ENCODE peak calls at places on chromosome 4, in four cellular contexts. W is NAMALWA, N is NCI-H2081, T is HCEC 1CT. X is an unnamed sample.

GRCh38 chr4:6716958-6717655 is 1.1 kb downstream of the BLOC1S4 start:
- DNase-seq in W (no peak), N (no peak), T (no peak), X (no peak)

GRCh38 chr4:183356931-183357675 is 34.9 kb upstream of the CLDN24 start:
- DNase-seq in W (no peak), N (no peak), T (no peak), X (no peak)

GRCh38 chr4:30434656-30435055 is 285.5 kb upstream of the PCDH7 start:
- DNase-seq in W (no peak), N (no peak), T (no peak), X (no peak)

GRCh38 chr4:186029731-186030421 is 39.1 kb upstream of the TLR3 start:
- DNase-seq in W (no peak), N (peak; percentile 16), T (no peak), X (no peak)

GRCh38 chr4:142846729-142847606 is 867 bp upstream of the INPP4B start:
- DNase-seq in W (no peak), N (peak; percentile 67), T (no peak), X (no peak)

GRCh38 chr4:149676076-149676475 is 139.6 kb downstream of the IQCM start:
- DNase-seq in W (peak; percentile 5), N (no peak), T (no peak), X (no peak)

GRCh38 chr4:77036206-77036605 is 39.6 kb downstream of the CCNI start:
- DNase-seq in W (no peak), N (no peak), T (peak; percentile 77), X (no peak)

GRCh38 chr4:26197018-26197779 is 123.6 kb upstream of the RBPJ start:
- DNase-seq in W (no peak), N (no peak), T (peak; percentile 94), X (peak; percentile 92)

GRCh38 chr4:5206391-5206790 is 155.1 kb downstream of the STK32B start:
- DNase-seq in W (no peak), N (no peak), T (no peak), X (peak; percentile 48)

GRCh38 chr4:105971032-105971431 is 75.8 kb downstream of the NPNT start:
- DNase-seq in W (no peak), N (no peak), T (no peak), X (no peak)

GRCh38 chr4:156635046-156635445 is 336.6 kb downstream of the PDGFC start:
- DNase-seq in W (no peak), N (no peak), T (no peak), X (no peak)